ENCODE peak calls at places on chromosomes 4 and X, in six cellular contexts. O, J, A, C, H and G are unnamed samples.

GRCh38 chr4:38099020-38099600 is 138.9 kb downstream of the PTTG2 start:
- DNase-seq in C (no peak), H (no peak), A (no peak), O (no peak), J (no peak), G (peak; percentile 12)

GRCh38 chr4:74805601-74806000 is 11.3 kb upstream of the BTC start:
- DNase-seq in H (peak; percentile 45), J (peak; percentile 22), O (peak; percentile 63), A (no peak), C (peak; percentile 4), G (peak; percentile 4)

GRCh38 chrX:136768469-136769084 is 12.2 kb downstream of the ARHGEF6 start:
- DNase-seq in A (no peak), J (peak; percentile 82), O (peak; percentile 94), C (no peak), H (no peak), G (no peak)

GRCh38 chrX:153641575-153642312 is 5.3 kb upstream of the DUSP9 start:
- DNase-seq in O (no peak), A (no peak), H (peak; percentile 59), C (no peak), J (no peak), G (no peak)

GRCh38 chrX:108664701-108665100 is 71.7 kb downstream of the IRS4 start:
- DNase-seq in J (no peak), C (no peak), H (no peak), A (no peak), O (peak; percentile 2), G (no peak)

GRCh38 chr4:69649629-69650028 is 3.4 kb downstream of the UGT2A1 start:
- DNase-seq in H (no peak), O (no peak), J (no peak), C (no peak), A (no peak), G (no peak)

GRCh38 chr4:4289575-4289929 is 402 bp downstream of the LYAR start:
- DNase-seq in C (peak; percentile 48), O (no peak), A (peak; percentile 15), H (no peak), J (no peak), G (no peak)

GRCh38 chr4:159105761-159106243 is 2.9 kb downstream of the RAPGEF2 start:
- DNase-seq in J (no peak), O (peak; percentile 94), A (no peak), H (peak; percentile 59), C (no peak), G (peak; percentile 96)

GRCh38 chrX:154412468-154412867 is 1.1 kb downstream of the TAFAZZIN start:
- DNase-seq in J (no peak), A (peak; percentile 39), O (no peak), H (no peak), C (peak; percentile 51), G (no peak)

GRCh38 chrX:115988825-115989224 is 181.7 kb upstream of the AGTR2 start:
- DNase-seq in A (no peak), J (no peak), C (peak; percentile 51), O (no peak), H (no peak), G (no peak)

GRCh38 chr4:93029774-93030173 is 726.0 kb downstream of the GRID2 start:
- DNase-seq in H (no peak), O (no peak), J (no peak), C (no peak), A (no peak), G (no peak)

GRCh38 chrX:15790766-15791380 is 589 bp downstream of the ZRSR2 start:
- DNase-seq in C (no peak), A (no peak), O (peak; percentile 10), J (no peak), H (no peak), G (peak; percentile 40)

GRCh38 chrX:46554942-46555341 is 9.7 kb upstream of the ZNF674 start:
- DNase-seq in H (peak; percentile 6), J (peak; percentile 36), O (no peak), C (peak; percentile 51), A (peak; percentile 10), G (peak; percentile 25)

GRCh38 chr4:121154103-121154515 is 10.0 kb downstream of the TNIP3 start:
- DNase-seq in O (no peak), J (no peak), C (no peak), H (no peak), A (peak; percentile 58), G (no peak)

GRCh38 chrX:7218321-7219152 is 70.6 kb upstream of the PUDP start:
- DNase-seq in H (peak; percentile 41), C (peak; percentile 54), J (no peak), O (no peak), A (no peak), G (no peak)

GRCh38 chrX:48940404-48940955 is 16.9 kb downstream of the OTUD5 start:
- DNase-seq in A (peak; percentile 68), H (no peak), O (no peak), C (no peak), J (no peak), G (no peak)

GRCh38 chrX:39158801-39159657 is 357.8 kb downstream of the MID1IP1 start:
- DNase-seq in C (no peak), H (no peak), J (peak; percentile 95), A (peak; percentile 66), O (peak; percentile 97), G (no peak)

GRCh38 chrX:149950681-149951080 is 12.4 kb upstream of the EOLA2 start:
- DNase-seq in A (peak; percentile 24), O (peak; percentile 39), C (peak; percentile 66), H (peak; percentile 16), J (peak; percentile 58), G (peak; percentile 62)

GRCh38 chr4:4637710-4638109 is 95.9 kb upstream of the STX18 start:
- DNase-seq in A (no peak), J (no peak), O (no peak), C (no peak), H (no peak), G (no peak)

GRCh38 chr4:110619401-110620247 is 3.3 kb downstream of the PITX2 start:
- DNase-seq in C (no peak), A (no peak), J (peak; percentile 81), H (no peak), O (no peak), G (no peak)

GRCh38 chr4:110289601-110290100 is 91.2 kb upstream of the ELOVL6 start:
- DNase-seq in O (peak; percentile 51), A (no peak), H (no peak), C (no peak), J (no peak), G (no peak)

GRCh38 chr4:44848466-44848865 is 122.1 kb upstream of the GNPDA2 start:
- DNase-seq in O (no peak), H (no peak), A (no peak), C (no peak), J (no peak), G (no peak)

GRCh38 chr4:66974665-66975064 is 570.6 kb downstream of the CENPC start:
- DNase-seq in H (no peak), O (peak; percentile 41), C (no peak), J (no peak), A (no peak), G (no peak)

GRCh38 chrX:20046864-20047263 is 56.0 kb upstream of the BCLAF3 start:
- DNase-seq in O (no peak), A (no peak), C (no peak), J (no peak), H (no peak), G (no peak)

GRCh38 chrX:103550415-103551051 is 31.2 kb upstream of the RAB40A start:
- DNase-seq in C (no peak), A (no peak), O (no peak), H (no peak), J (no peak), G (no peak)

GRCh38 chrX:111585337-111585736 is 73.9 kb downstream of the SERTM2 start:
- DNase-seq in A (no peak), O (no peak), H (no peak), C (no peak), J (no peak), G (no peak)

GRCh38 chrX:63439580-63439979 is 88.4 kb upstream of the SPIN4 start:
- DNase-seq in A (no peak), C (no peak), J (no peak), O (no peak), H (no peak), G (no peak)

GRCh38 chrX:153179131-153179530 is at the start of gene MAGEA1:
- DNase-seq in J (no peak), C (peak; percentile 86), O (no peak), A (peak; percentile 60), H (no peak), G (no peak)

GRCh38 chrX:37349131-37350033 is at the start of gene PRRG1:
- DNase-seq in A (peak; percentile 8), C (no peak), O (peak; percentile 83), H (peak; percentile 67), J (peak; percentile 88), G (peak; percentile 77)
- H2AFZ ChIP-seq in A (peak within 1 kb of the TSS; percentile 38), C (no peak within 1 kb of the TSS), O (peak within 1 kb of the TSS; percentile 71), H (no peak within 1 kb of the TSS), J (peak within 1 kb of the TSS; percentile 14), G (peak within 1 kb of the TSS; percentile 83)

DNA sequence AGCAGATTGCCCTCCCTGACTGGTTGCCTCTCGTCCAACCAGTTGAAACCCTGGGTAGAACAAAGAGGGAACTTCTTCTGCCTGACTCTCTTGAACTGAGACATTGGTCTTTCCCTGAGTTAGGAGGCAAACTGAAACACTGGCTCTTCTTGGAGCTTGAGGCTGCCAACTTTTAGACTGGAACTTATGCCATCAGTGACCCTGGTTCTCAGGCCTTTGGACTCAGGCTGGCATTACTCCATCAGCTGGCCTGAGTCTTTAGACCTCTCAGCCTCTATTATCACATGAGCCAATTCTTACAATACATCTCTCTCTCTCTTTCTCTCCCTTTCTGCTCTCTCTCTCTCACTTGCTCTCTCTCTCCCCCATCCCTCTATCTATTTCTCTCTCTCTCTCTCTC is 86.4 kb downstream of the EMCN start:
- DNase-seq in O (no peak), C (no peak), A (no peak), J (no peak), H (no peak), G (peak; percentile 5)
- H2AFZ ChIP-seq in O (no peak overlapping the region), C (no peak overlapping the region), A (no peak overlapping the region), J (no peak overlapping the region), H (no peak overlapping the region), G (no peak overlapping the region)

GRCh38 chrX:102154218-102154860 is 1.4 kb downstream of the BEX5 start:
- DNase-seq in A (peak; percentile 8), J (no peak), C (peak; percentile 43), H (no peak), O (no peak), G (no peak)

GRCh38 chrX:102155806-102156179 is at the start of gene BEX5:
- DNase-seq in O (no peak), C (peak; percentile 90), A (peak; percentile 79), J (no peak), H (no peak), G (peak; percentile 51)

GRCh38 chrX:102154900-102155805 is 624 bp downstream of the BEX5 start:
- DNase-seq in C (peak; percentile 47), A (peak; percentile 37), O (no peak), H (no peak), J (no peak), G (peak; percentile 0)
- H2AFZ ChIP-seq in C (peak overlapping the region; percentile 51), A (peak overlapping the region; percentile 59), O (no peak overlapping the region), H (no peak overlapping the region), J (no peak overlapping the region), G (peak overlapping the region; percentile 66)

GRCh38 chr4:156109943-156110925 is 156.6 kb upstream of the CTSO start:
- DNase-seq in O (peak; percentile 44), J (peak; percentile 72), H (no peak), C (peak; percentile 69), A (no peak), G (peak; percentile 6)
- H2AFZ ChIP-seq in O (peak overlapping the region; percentile 54), J (no peak overlapping the region), H (no peak overlapping the region), C (no peak overlapping the region), A (no peak overlapping the region), G (no peak overlapping the region)